ENCODE peak calls at places on chromosomes 12 and 14, in seven cellular contexts. One of them, this sample, is unnamed.

GRCh38 chr14:35944847-35945246 is 118.7 kb downstream of the BRMS1L start:
- DNase-seq in T-helper 17 cell: no peak
- DNase-seq in substantia nigra: no peak
- DNase-seq in IMR-90: no peak
- DNase-seq in psoas muscle: no peak
- DNase-seq in A172: peak; percentile 8
- DNase-seq in small intestine: peak; percentile 31
- DNase-seq in this sample: peak; percentile 44

GRCh38 chr12:70885952-70886351 is 34.6 kb downstream of the PTPRR start:
- DNase-seq in T-helper 17 cell: no peak
- DNase-seq in substantia nigra: no peak
- DNase-seq in IMR-90: no peak
- DNase-seq in psoas muscle: no peak
- DNase-seq in A172: no peak
- DNase-seq in small intestine: no peak
- DNase-seq in this sample: no peak

GRCh38 chr14:99381688-99382060 is 99.0 kb downstream of the SETD3 start:
- DNase-seq in T-helper 17 cell: no peak
- DNase-seq in substantia nigra: no peak
- DNase-seq in IMR-90: no peak
- DNase-seq in psoas muscle: no peak
- DNase-seq in A172: no peak
- DNase-seq in small intestine: no peak
- DNase-seq in this sample: no peak

GRCh38 chr12:23504043-23504442 is 445.4 kb downstream of the SOX5 start:
- DNase-seq in T-helper 17 cell: no peak
- DNase-seq in substantia nigra: no peak
- DNase-seq in IMR-90: no peak
- DNase-seq in psoas muscle: no peak
- DNase-seq in A172: no peak
- DNase-seq in small intestine: no peak
- DNase-seq in this sample: no peak

GRCh38 chr14:20412876-20413784 is at the start of gene TEP1:
- DNase-seq in T-helper 17 cell: peak; percentile 65
- DNase-seq in substantia nigra: peak; percentile 66
- DNase-seq in IMR-90: peak; percentile 79
- DNase-seq in psoas muscle: peak; percentile 91
- DNase-seq in A172: peak; percentile 64
- DNase-seq in small intestine: peak; percentile 90
- DNase-seq in this sample: peak; percentile 82

GRCh38 chr14:57732886-57733285 is 133.0 kb downstream of the SLC35F4 start:
- DNase-seq in T-helper 17 cell: no peak
- DNase-seq in substantia nigra: no peak
- DNase-seq in IMR-90: no peak
- DNase-seq in psoas muscle: no peak
- DNase-seq in A172: no peak
- DNase-seq in small intestine: peak; percentile 9
- DNase-seq in this sample: no peak

GRCh38 chr12:101962486-101962885 is 85.1 kb downstream of the DRAM1 start:
- DNase-seq in T-helper 17 cell: no peak
- DNase-seq in substantia nigra: no peak
- DNase-seq in IMR-90: peak; percentile 64
- DNase-seq in psoas muscle: no peak
- DNase-seq in A172: no peak
- DNase-seq in small intestine: no peak
- DNase-seq in this sample: no peak

GRCh38 chr12:102061556-102062418 is at the start of gene WASHC3:
- DNase-seq in T-helper 17 cell: peak; percentile 86
- DNase-seq in substantia nigra: peak; percentile 95
- DNase-seq in IMR-90: peak; percentile 88
- DNase-seq in psoas muscle: peak; percentile 96
- DNase-seq in A172: peak; percentile 92
- DNase-seq in small intestine: peak; percentile 95
- DNase-seq in this sample: peak; percentile 98

GRCh38 chr12:131345521-131346436 is 365.1 kb upstream of the SFSWAP start:
- DNase-seq in T-helper 17 cell: no peak
- DNase-seq in substantia nigra: no peak
- DNase-seq in IMR-90: no peak
- DNase-seq in psoas muscle: no peak
- DNase-seq in A172: no peak
- DNase-seq in small intestine: no peak
- DNase-seq in this sample: no peak

GRCh38 chr14:52332269-52332668 is 18.2 kb downstream of the PTGER2 start:
- DNase-seq in T-helper 17 cell: no peak
- DNase-seq in substantia nigra: no peak
- DNase-seq in IMR-90: peak; percentile 62
- DNase-seq in psoas muscle: no peak
- DNase-seq in A172: no peak
- DNase-seq in small intestine: no peak
- DNase-seq in this sample: no peak

GRCh38 chr14:59116984-59117415 is 71.5 kb upstream of the DAAM1 start:
- DNase-seq in T-helper 17 cell: no peak
- DNase-seq in substantia nigra: no peak
- DNase-seq in IMR-90: peak; percentile 35
- DNase-seq in psoas muscle: no peak
- DNase-seq in A172: peak; percentile 86
- DNase-seq in small intestine: peak; percentile 67
- DNase-seq in this sample: no peak

GRCh38 chr14:49853572-49854375 is 1.2 kb upstream of the NEMF start:
- DNase-seq in T-helper 17 cell: peak; percentile 41
- DNase-seq in substantia nigra: peak; percentile 38
- DNase-seq in IMR-90: peak; percentile 81
- DNase-seq in psoas muscle: peak; percentile 59
- DNase-seq in A172: peak; percentile 65
- DNase-seq in small intestine: peak; percentile 87
- DNase-seq in this sample: peak; percentile 83

GRCh38 chr12:127054531-127054930 is 1212.4 kb upstream of the TMEM132C start:
- DNase-seq in T-helper 17 cell: no peak
- DNase-seq in substantia nigra: no peak
- DNase-seq in IMR-90: no peak
- DNase-seq in psoas muscle: no peak
- DNase-seq in A172: peak; percentile 53
- DNase-seq in small intestine: no peak
- DNase-seq in this sample: no peak

GRCh38 chr12:19967486-19967885 is 400.9 kb upstream of the PDE3A start:
- DNase-seq in T-helper 17 cell: no peak
- DNase-seq in substantia nigra: no peak
- DNase-seq in IMR-90: peak; percentile 96
- DNase-seq in psoas muscle: no peak
- DNase-seq in A172: peak; percentile 88
- DNase-seq in small intestine: no peak
- DNase-seq in this sample: no peak

GRCh38 chr12:5243014-5243413 is 188.9 kb upstream of the NTF3 start:
- DNase-seq in T-helper 17 cell: no peak
- DNase-seq in substantia nigra: no peak
- DNase-seq in IMR-90: peak; percentile 31
- DNase-seq in psoas muscle: no peak
- DNase-seq in A172: no peak
- DNase-seq in small intestine: no peak
- DNase-seq in this sample: no peak

GRCh38 chr12:127723236-127723635 is 543.7 kb upstream of the TMEM132C start:
- DNase-seq in T-helper 17 cell: no peak
- DNase-seq in substantia nigra: no peak
- DNase-seq in IMR-90: no peak
- DNase-seq in psoas muscle: no peak
- DNase-seq in A172: no peak
- DNase-seq in small intestine: no peak
- DNase-seq in this sample: no peak

GRCh38 chr12:74889563-74890236 is 319.9 kb downstream of the KCNC2 start:
- DNase-seq in T-helper 17 cell: no peak
- DNase-seq in substantia nigra: no peak
- DNase-seq in IMR-90: peak; percentile 62
- DNase-seq in psoas muscle: no peak
- DNase-seq in A172: peak; percentile 51
- DNase-seq in small intestine: no peak
- DNase-seq in this sample: no peak

GRCh38 chr14:53493895-53494294 is 340.8 kb upstream of the DDHD1 start:
- DNase-seq in T-helper 17 cell: no peak
- DNase-seq in substantia nigra: no peak
- DNase-seq in IMR-90: no peak
- DNase-seq in psoas muscle: no peak
- DNase-seq in A172: no peak
- DNase-seq in small intestine: no peak
- DNase-seq in this sample: no peak

GRCh38 chr14:95041477-95042020 is 115.8 kb downstream of the DICER1 start:
- DNase-seq in T-helper 17 cell: no peak
- DNase-seq in substantia nigra: no peak
- DNase-seq in IMR-90: no peak
- DNase-seq in psoas muscle: no peak
- DNase-seq in A172: no peak
- DNase-seq in small intestine: no peak
- DNase-seq in this sample: no peak

GRCh38 chr14:50233335-50234250 is 2.2 kb upstream of the SOS2 start:
- DNase-seq in T-helper 17 cell: no peak
- DNase-seq in substantia nigra: no peak
- DNase-seq in IMR-90: no peak
- DNase-seq in psoas muscle: no peak
- DNase-seq in A172: no peak
- DNase-seq in small intestine: no peak
- DNase-seq in this sample: no peak

GRCh38 chr12:65055874-65056273 is 65.2 kb downstream of the WIF1 start:
- DNase-seq in T-helper 17 cell: no peak
- DNase-seq in substantia nigra: no peak
- DNase-seq in IMR-90: no peak
- DNase-seq in psoas muscle: no peak
- DNase-seq in A172: no peak
- DNase-seq in small intestine: no peak
- DNase-seq in this sample: no peak

GRCh38 chr12:121111684-121112083 is 21.0 kb upstream of the P2RX7 start:
- DNase-seq in T-helper 17 cell: no peak
- DNase-seq in substantia nigra: no peak
- DNase-seq in IMR-90: no peak
- DNase-seq in psoas muscle: no peak
- DNase-seq in A172: no peak
- DNase-seq in small intestine: no peak
- DNase-seq in this sample: no peak

GRCh38 chr14:103362780-103363179 is 22.4 kb upstream of the MARK3 start:
- DNase-seq in T-helper 17 cell: no peak
- DNase-seq in substantia nigra: no peak
- DNase-seq in IMR-90: no peak
- DNase-seq in psoas muscle: no peak
- DNase-seq in A172: peak; percentile 13
- DNase-seq in small intestine: no peak
- DNase-seq in this sample: no peak

GRCh38 chr12:121789233-121789781 is 4.2 kb downstream of the RHOF start:
- DNase-seq in T-helper 17 cell: no peak
- DNase-seq in substantia nigra: no peak
- DNase-seq in IMR-90: no peak
- DNase-seq in psoas muscle: no peak
- DNase-seq in A172: no peak
- DNase-seq in small intestine: no peak
- DNase-seq in this sample: peak; percentile 70

GRCh38 chr14:102693006-102693755 is 84.1 kb upstream of the TRAF3 start:
- DNase-seq in T-helper 17 cell: no peak
- DNase-seq in substantia nigra: no peak
- DNase-seq in IMR-90: no peak
- DNase-seq in psoas muscle: no peak
- DNase-seq in A172: no peak
- DNase-seq in small intestine: no peak
- DNase-seq in this sample: no peak

GRCh38 chr12:49121047-49121696 is 10.0 kb downstream of the TUBA1B start:
- DNase-seq in T-helper 17 cell: no peak
- DNase-seq in substantia nigra: peak; percentile 51
- DNase-seq in IMR-90: peak; percentile 71
- DNase-seq in psoas muscle: no peak
- DNase-seq in A172: peak; percentile 72
- DNase-seq in small intestine: peak; percentile 83
- DNase-seq in this sample: no peak

GRCh38 chr14:103805708-103806107 is 41.7 kb downstream of the PPP1R13B start:
- DNase-seq in T-helper 17 cell: no peak
- DNase-seq in substantia nigra: no peak
- DNase-seq in IMR-90: no peak
- DNase-seq in psoas muscle: no peak
- DNase-seq in A172: no peak
- DNase-seq in small intestine: no peak
- DNase-seq in this sample: no peak

GRCh38 chr14:102516531-102517411 is 7.2 kb upstream of the ANKRD9 start:
- DNase-seq in T-helper 17 cell: peak; percentile 67
- DNase-seq in substantia nigra: no peak
- DNase-seq in IMR-90: no peak
- DNase-seq in psoas muscle: peak; percentile 61
- DNase-seq in A172: peak; percentile 13
- DNase-seq in small intestine: peak; percentile 55
- DNase-seq in this sample: peak; percentile 68